ENCODE peak calls at places on chromosome 16, in seven cellular contexts. F is ovary, C is left lung, N is HFF-Myc, O is pancreas, I is hepatocyte, S is fibroblast of the aortic adventitia. T is an unnamed sample.

GRCh38 chr16:89011909-89012621 is 35.1 kb upstream of the CBFA2T3 start:
- DNase-seq in I (no peak), C (no peak), O (no peak), F (no peak), S (no peak), N (no peak), T (no peak)

GRCh38 chr16:66359811-66360608 is 6.5 kb upstream of the CDH5 start:
- DNase-seq in N (no peak), F (no peak), I (no peak), C (no peak), O (no peak), S (no peak), T (no peak)

GRCh38 chr16:84700518-84701277 is 898 bp downstream of the USP10 start:
- DNase-seq in N (no peak), I (peak; percentile 52), F (no peak), O (no peak), C (no peak), S (peak; percentile 27), T (peak; percentile 41)

GRCh38 chr16:81632392-81633146 is 146.5 kb upstream of the PLCG2 start:
- DNase-seq in S (no peak), O (no peak), N (no peak), F (no peak), C (peak; percentile 75), I (peak; percentile 62), T (no peak)

GRCh38 chr16:50603206-50604064 is 55.2 kb downstream of the NKD1 start:
- DNase-seq in O (no peak), S (peak; percentile 73), C (no peak), N (peak; percentile 24), I (peak; percentile 54), F (peak; percentile 56), T (peak; percentile 11)

GRCh38 chr16:70675851-70676513 is 9.9 kb downstream of the MTSS2 start:
- DNase-seq in F (peak; percentile 18), S (no peak), C (no peak), I (no peak), O (no peak), N (no peak), T (no peak)

GRCh38 chr16:57644383-57645014 is 16.1 kb downstream of the ADGRG1 start:
- DNase-seq in C (no peak), I (no peak), S (no peak), N (no peak), F (no peak), O (no peak), T (no peak)

GRCh38 chr16:73065617-73066313 is 17.8 kb upstream of the ZFHX3 start:
- DNase-seq in S (peak; percentile 52), N (no peak), O (no peak), C (peak; percentile 57), F (no peak), I (no peak), T (peak; percentile 58)

GRCh38 chr16:1408171-1408837 is 6.2 kb downstream of the UNKL start:
- DNase-seq in O (peak; percentile 96), C (peak; percentile 92), S (peak; percentile 82), N (peak; percentile 30), I (peak; percentile 97), F (peak; percentile 98), T (peak; percentile 82)

GRCh38 chr16:74325331-74325730 is 28.7 kb downstream of the PSMD7 start:
- DNase-seq in F (no peak), N (no peak), C (no peak), I (no peak), O (no peak), S (no peak), T (no peak)

GRCh38 chr16:1014771-1015495 is 33.4 kb downstream of the SOX8 start:
- DNase-seq in F (no peak), N (no peak), I (peak; percentile 39), S (peak; percentile 11), C (no peak), O (no peak), T (no peak)

GRCh38 chr16:19559242-19559910 is 3.9 kb downstream of the VPS35L start:
- DNase-seq in O (no peak), I (peak; percentile 78), S (peak; percentile 88), F (no peak), C (no peak), N (peak; percentile 52), T (peak; percentile 82)

GRCh38 chr16:29148867-29149272 is 164.0 kb downstream of the LAT start:
- DNase-seq in I (no peak), N (no peak), C (peak; percentile 79), S (no peak), O (no peak), F (peak; percentile 27), T (no peak)

GRCh38 chr16:12340151-12340733 is 363.7 kb downstream of the SNX29 start:
- DNase-seq in F (no peak), I (peak; percentile 69), C (no peak), N (no peak), O (peak; percentile 36), S (peak; percentile 72), T (peak; percentile 49)

GRCh38 chr16:31913668-31914067 is 40.1 kb downstream of the ZNF267 start:
- DNase-seq in O (no peak), N (no peak), I (no peak), F (no peak), S (no peak), C (no peak), T (no peak)

GRCh38 chr16:85172465-85173071 is 60.3 kb upstream of the CIBAR2 start:
- DNase-seq in N (no peak), C (no peak), I (no peak), F (no peak), O (peak; percentile 71), S (no peak), T (peak; percentile 72)

GRCh38 chr16:65598626-65599025 is 476.8 kb upstream of the CDH11 start:
- DNase-seq in S (no peak), N (no peak), I (no peak), O (no peak), C (no peak), F (no peak), T (no peak)

GRCh38 chr16:49953090-49953489 is 71.9 kb upstream of the CNEP1R1 start:
- DNase-seq in I (no peak), C (no peak), F (no peak), O (no peak), S (no peak), N (no peak), T (no peak)

DNA sequence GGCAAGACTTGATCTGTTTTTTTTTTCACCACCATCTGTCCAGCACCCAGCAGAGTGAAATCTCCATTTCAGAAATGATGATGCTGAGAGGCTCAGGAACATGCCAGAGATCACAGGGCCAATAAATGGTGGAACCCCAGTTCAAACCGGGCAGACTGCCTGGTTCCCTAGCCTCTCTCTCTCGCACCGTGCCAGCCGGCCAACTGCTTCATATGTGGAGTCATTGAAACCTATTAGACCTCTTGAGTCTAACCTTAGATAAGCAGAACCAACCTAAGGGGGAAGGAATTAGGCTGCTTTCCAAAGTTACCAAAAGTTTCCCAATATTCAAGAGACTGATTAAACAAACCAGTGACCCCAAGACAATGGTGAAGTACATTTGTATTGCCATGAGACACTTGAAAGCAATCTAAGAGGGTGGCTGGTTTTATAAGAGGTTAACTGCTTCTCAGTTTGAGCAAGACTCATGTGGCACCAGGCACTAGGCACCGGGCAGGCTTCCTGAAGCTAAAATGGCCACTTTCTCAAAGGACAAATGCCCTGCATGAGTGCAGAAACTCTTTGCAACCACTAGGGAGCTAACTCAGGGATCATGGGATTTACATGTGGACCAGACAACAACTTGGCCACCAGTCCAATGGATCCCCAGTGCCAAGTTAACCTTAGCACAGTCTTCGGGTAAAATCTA is 18.4 kb downstream of the TOX3 start:
- DNase-seq in N (no peak), C (peak; percentile 73), S (no peak), I (no peak), F (no peak), O (no peak), T (no peak)
- TF ChIP-seq CTCF in N (no peak), C (no peak), S (no peak), I (peak; percentile 23), F (no peak), O (no peak), T (no peak)

DNA sequence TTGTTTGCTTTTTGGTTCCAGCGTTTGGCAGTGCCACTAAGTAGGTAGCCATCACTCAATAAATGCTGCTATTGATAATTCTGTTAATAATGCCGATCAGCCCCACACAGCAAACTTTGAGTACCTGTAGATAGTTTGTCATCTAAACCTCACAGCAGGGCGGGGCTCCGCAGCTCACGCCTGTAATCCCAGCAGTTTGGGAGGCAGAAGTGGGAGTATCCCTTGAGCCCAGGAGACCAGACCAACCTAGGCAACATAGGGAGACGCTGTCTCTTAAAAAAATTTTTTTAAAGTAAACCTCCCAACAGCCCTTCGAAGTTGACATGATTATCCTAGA is 1.6 kb downstream of the BFAR start:
- DNase-seq in I (no peak), F (no peak), N (no peak), O (no peak), C (no peak), S (no peak), T (no peak)
- H3K4me3 ChIP-seq in I (no peak overlapping the region), F (peak overlapping the region; percentile 60), N (peak overlapping the region; percentile 82), O (peak overlapping the region; percentile 89), C (peak overlapping the region; percentile 89), S (peak overlapping the region; percentile 90), T (peak overlapping the region; percentile 93)

GRCh38 chr16:56312028-56312300 is 113.4 kb downstream of the AMFR start:
- DNase-seq in F (no peak), N (no peak), I (no peak), C (no peak), O (no peak), S (no peak), T (no peak)
- TF ChIP-seq CTCF in F (no peak), N (no peak), I (no peak), C (no peak), O (no peak), S (no peak), T (no peak)

GRCh38 chr16:4330277-4330882 is 14.5 kb downstream of the GLIS2 start:
- DNase-seq in S (peak; percentile 71), O (peak; percentile 89), F (peak; percentile 88), C (peak; percentile 82), I (peak; percentile 87), N (no peak), T (peak; percentile 65)

GRCh38 chr16:4327782-4328579 is 12.1 kb downstream of the GLIS2 start:
- DNase-seq in N (no peak), O (peak; percentile 81), C (peak; percentile 80), I (peak; percentile 93), S (peak; percentile 68), F (peak; percentile 88), T (peak; percentile 76)

GRCh38 chr16:4329354-4329775 is 13.5 kb downstream of the GLIS2 start:
- DNase-seq in O (no peak), N (no peak), S (no peak), F (no peak), C (no peak), I (no peak), T (no peak)

GRCh38 chr16:4327386-4327781 is 11.5 kb downstream of the GLIS2 start:
- DNase-seq in O (peak; percentile 49), N (no peak), F (peak; percentile 46), I (no peak), C (no peak), S (no peak), T (peak; percentile 3)

DNA sequence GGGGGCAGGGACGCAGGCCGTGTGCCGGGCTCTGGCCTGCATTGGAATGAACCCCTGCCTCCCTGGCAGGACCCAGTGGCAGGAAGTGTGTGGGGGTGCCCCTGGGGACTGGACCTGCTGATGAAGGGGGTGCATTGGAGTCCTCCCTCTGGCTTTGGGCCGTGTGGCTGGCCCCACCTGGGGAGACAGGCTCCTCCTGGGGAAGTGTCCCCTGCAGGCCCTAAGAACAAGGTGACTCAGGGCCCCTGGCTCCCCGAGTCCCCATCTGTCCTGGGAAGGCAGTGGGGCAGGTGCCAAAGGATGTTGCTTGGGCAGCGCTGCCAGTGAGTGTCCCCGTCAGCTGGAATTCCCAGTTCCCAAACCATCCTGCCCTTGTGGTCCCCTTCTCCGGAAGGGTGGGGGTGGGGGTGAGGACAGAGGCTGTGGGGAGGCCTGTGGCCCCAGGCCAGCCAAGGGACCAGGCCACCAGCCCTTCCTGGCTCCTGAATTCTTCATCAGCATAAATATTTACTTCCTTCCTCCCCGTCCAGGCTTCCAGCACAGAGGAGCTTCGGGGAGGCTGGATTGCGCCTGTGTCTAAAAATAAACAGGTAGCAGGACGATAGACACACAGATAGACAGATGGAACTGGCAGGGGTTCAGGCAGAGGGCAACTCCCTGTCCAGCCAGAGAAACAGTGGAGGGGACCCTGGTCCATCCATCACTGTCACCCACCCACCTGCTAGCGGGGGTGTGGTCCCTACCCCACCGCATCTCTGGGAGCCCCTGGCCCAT is 12.9 kb downstream of the GLIS2 start:
- DNase-seq in N (no peak), O (peak; percentile 53), I (no peak), F (peak; percentile 41), C (no peak), S (no peak), T (peak; percentile 28)
- H3K4me3 ChIP-seq in N (no peak overlapping the region), O (peak overlapping the region; percentile 55), I (no peak overlapping the region), F (peak overlapping the region; percentile 50), C (peak overlapping the region; percentile 27), S (peak overlapping the region; percentile 44), T (peak overlapping the region; percentile 41)